ENCODE peak calls at places on chromosomes 7 and 10, in four cellular contexts. One of them, this sample, is unnamed.

GRCh38 chr7:2072798-2073197 is 159.9 kb downstream of the MAD1L1 start:
- DNase-seq in A549: no peak
- DNase-seq in WTC11: no peak
- DNase-seq in K562: no peak
- DNase-seq in this sample: no peak

GRCh38 chr7:90552521-90552920 is 43.6 kb upstream of the CDK14 start:
- DNase-seq in K562: no peak
- DNase-seq in WTC11: no peak
- DNase-seq in A549: no peak
- DNase-seq in this sample: no peak

GRCh38 chr10:68606918-68607317 is 46.8 kb downstream of the TET1 start:
- DNase-seq in WTC11: no peak
- DNase-seq in K562: no peak
- DNase-seq in A549: no peak
- DNase-seq in this sample: no peak

GRCh38 chr7:14332155-14332554 is 342.7 kb upstream of the ETV1 start:
- DNase-seq in WTC11: no peak
- DNase-seq in A549: no peak
- DNase-seq in K562: no peak
- DNase-seq in this sample: no peak

GRCh38 chr7:33722383-33723096 is 182.8 kb upstream of the BMPER start:
- DNase-seq in A549: peak
- DNase-seq in K562: no peak
- DNase-seq in WTC11: no peak
- DNase-seq in this sample: peak

GRCh38 chr7:44318296-44318695 is 7.1 kb downstream of the CAMK2B start:
- DNase-seq in WTC11: no peak
- DNase-seq in A549: no peak
- DNase-seq in K562: no peak
- DNase-seq in this sample: no peak

GRCh38 chr7:126401918-126402317 is 850.8 kb downstream of the GRM8 start:
- DNase-seq in WTC11: no peak
- DNase-seq in K562: no peak
- DNase-seq in A549: no peak
- DNase-seq in this sample: no peak

GRCh38 chr10:34236927-34237326 is 578.2 kb downstream of the PARD3 start:
- DNase-seq in WTC11: no peak
- DNase-seq in A549: no peak
- DNase-seq in K562: no peak
- DNase-seq in this sample: no peak

GRCh38 chr7:149736478-149737360 is 36.7 kb downstream of the ZNF467 start:
- DNase-seq in K562: no peak
- DNase-seq in A549: no peak
- DNase-seq in WTC11: no peak
- DNase-seq in this sample: no peak

GRCh38 chr10:90621577-90621976 is 236.3 kb downstream of the HTR7 start:
- DNase-seq in K562: no peak
- DNase-seq in A549: no peak
- DNase-seq in WTC11: peak
- DNase-seq in this sample: no peak

GRCh38 chr7:48038815-48039496 is 3.6 kb downstream of the C7orf57 start:
- DNase-seq in WTC11: no peak
- DNase-seq in K562: no peak
- DNase-seq in A549: no peak
- DNase-seq in this sample: no peak

GRCh38 chr10:127920319-127921074 is 13.6 kb downstream of the PTPRE start:
- DNase-seq in WTC11: no peak
- DNase-seq in K562: no peak
- DNase-seq in A549: no peak
- DNase-seq in this sample: no peak

GRCh38 chr10:91944880-91945630 is 21.5 kb downstream of the BTAF1 start:
- DNase-seq in WTC11: no peak
- DNase-seq in A549: no peak
- DNase-seq in K562: no peak
- DNase-seq in this sample: no peak

GRCh38 chr10:43136995-43137700 is 1.1 kb upstream of the CSGALNACT2 start:
- DNase-seq in A549: no peak
- DNase-seq in K562: no peak
- DNase-seq in WTC11: no peak
- DNase-seq in this sample: no peak

GRCh38 chr10:50594012-50594411 is 29.7 kb downstream of the SGMS1 start:
- DNase-seq in WTC11: no peak
- DNase-seq in A549: no peak
- DNase-seq in K562: no peak
- DNase-seq in this sample: no peak

GRCh38 chr7:15557186-15557585 is 4.6 kb downstream of the AGMO start:
- DNase-seq in K562: no peak
- DNase-seq in A549: peak
- DNase-seq in WTC11: no peak
- DNase-seq in this sample: no peak

GRCh38 chr7:115679976-115680375 is 350.6 kb downstream of the TFEC start:
- DNase-seq in K562: no peak
- DNase-seq in A549: no peak
- DNase-seq in WTC11: peak
- DNase-seq in this sample: peak

GRCh38 chr7:100612730-100613446 is 548 bp downstream of the MOSPD3 start:
- DNase-seq in WTC11: peak
- DNase-seq in A549: no peak
- DNase-seq in K562: peak
- DNase-seq in this sample: peak

GRCh38 chr10:89346264-89346971 is 18.6 kb downstream of the IFIT3 start:
- DNase-seq in K562: no peak
- DNase-seq in A549: no peak
- DNase-seq in WTC11: no peak
- DNase-seq in this sample: peak

GRCh38 chr10:64159910-64160872 is 639.0 kb downstream of the REEP3 start:
- DNase-seq in WTC11: no peak
- DNase-seq in K562: no peak
- DNase-seq in A549: no peak
- DNase-seq in this sample: no peak

GRCh38 chr10:132486539-132487121 is 51.0 kb upstream of the INPP5A start:
- DNase-seq in WTC11: peak
- DNase-seq in K562: no peak
- DNase-seq in A549: no peak
- DNase-seq in this sample: no peak

GRCh38 chr10:110311357-110311949 is 6.7 kb upstream of the SMNDC1 start:
- DNase-seq in A549: peak
- DNase-seq in K562: no peak
- DNase-seq in WTC11: peak
- DNase-seq in this sample: peak

GRCh38 chr7:120273476-120273975 is 551 bp downstream of the KCND2 start:
- DNase-seq in K562: no peak
- DNase-seq in WTC11: peak
- DNase-seq in A549: no peak
- DNase-seq in this sample: peak

GRCh38 chr10:101032637-101033201 is 1.7 kb downstream of the SFXN3 start:
- DNase-seq in K562: no peak
- DNase-seq in WTC11: no peak
- DNase-seq in A549: peak
- DNase-seq in this sample: peak

GRCh38 chr10:62166331-62167154 is 102.1 kb downstream of the RTKN2 start:
- DNase-seq in K562: no peak
- DNase-seq in A549: no peak
- DNase-seq in WTC11: no peak
- DNase-seq in this sample: no peak

GRCh38 chr7:116924741-116925140 is 28.6 kb upstream of the ST7 start:
- DNase-seq in A549: no peak
- DNase-seq in WTC11: no peak
- DNase-seq in K562: no peak
- DNase-seq in this sample: no peak

GRCh38 chr10:124296121-124296812 is 122.5 kb downstream of the OAT start:
- DNase-seq in WTC11: peak
- DNase-seq in A549: no peak
- DNase-seq in K562: no peak
- DNase-seq in this sample: no peak

GRCh38 chr7:87328281-87328680 is 17.2 kb upstream of the CROT start:
- DNase-seq in WTC11: no peak
- DNase-seq in A549: no peak
- DNase-seq in K562: no peak
- DNase-seq in this sample: no peak

GRCh38 chr10:112471878-112472487 is 25.0 kb downstream of the VTI1A start:
- DNase-seq in A549: peak
- DNase-seq in K562: peak
- DNase-seq in WTC11: no peak
- DNase-seq in this sample: peak

GRCh38 chr7:49848211-49848841 is 74.9 kb downstream of the VWC2 start:
- DNase-seq in K562: no peak
- DNase-seq in WTC11: no peak
- DNase-seq in A549: no peak
- DNase-seq in this sample: no peak

GRCh38 chr7:49855281-49855980 is 82.0 kb downstream of the VWC2 start:
- DNase-seq in WTC11: peak
- DNase-seq in A549: no peak
- DNase-seq in K562: no peak
- DNase-seq in this sample: no peak

GRCh38 chr7:49850921-49851613 is 77.6 kb downstream of the VWC2 start:
- DNase-seq in WTC11: peak
- DNase-seq in K562: no peak
- DNase-seq in A549: no peak
- DNase-seq in this sample: no peak

DNA sequence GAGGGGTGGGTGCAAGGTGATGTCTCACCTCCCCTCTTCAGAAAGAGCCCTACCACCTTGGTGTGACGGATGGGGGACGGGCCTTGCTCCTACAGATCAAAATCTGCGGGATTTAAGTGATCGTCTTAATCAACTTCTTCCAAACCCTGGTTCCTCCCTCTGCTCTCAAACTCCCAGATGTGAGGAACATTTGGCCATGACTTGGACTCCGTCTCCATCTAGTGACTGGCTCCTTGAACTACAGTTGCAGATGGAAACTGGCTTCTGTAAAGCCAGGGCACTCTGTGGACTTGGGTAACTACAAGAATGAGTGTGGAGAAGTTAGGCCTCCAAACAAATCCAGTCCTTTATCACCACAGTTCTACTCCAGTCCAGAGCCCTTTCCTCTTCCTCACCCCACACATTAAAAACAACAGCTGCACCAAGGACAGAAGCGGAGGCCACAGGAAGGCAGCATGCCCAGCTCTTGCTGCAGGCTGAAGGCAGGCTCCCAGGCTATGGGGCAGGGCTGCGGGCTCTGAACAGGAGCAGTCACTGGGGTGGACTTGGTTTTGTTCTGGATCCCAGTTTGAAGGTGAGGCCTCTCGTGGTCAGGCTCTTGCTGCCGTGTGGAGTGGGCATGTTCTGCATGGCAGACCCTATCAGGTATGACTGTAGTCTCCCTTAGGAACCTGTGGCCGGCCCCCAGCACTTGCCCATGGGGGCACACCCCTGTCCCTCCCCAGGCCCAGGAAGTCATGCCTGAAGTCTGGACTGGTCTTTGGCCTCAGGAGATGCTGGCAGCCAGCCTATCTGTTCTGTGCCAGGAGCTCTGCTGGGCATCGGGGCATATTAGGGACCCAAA is 79.4 kb downstream of the VWC2 start:
- DNase-seq in WTC11: peak
- DNase-seq in A549: peak
- DNase-seq in K562: peak
- DNase-seq in this sample: peak
- TF ChIP-seq HMGXB4 in WTC11: no peak
- TF ChIP-seq HMGXB4 in A549: no peak
- TF ChIP-seq HMGXB4 in K562: no peak
- TF ChIP-seq HMGXB4 in this sample: no peak

GRCh38 chr10:119207367-119207668 is at the start of gene GRK5:
- DNase-seq in A549: peak
- DNase-seq in WTC11: peak
- DNase-seq in K562: peak
- DNase-seq in this sample: peak
- TF ChIP-seq HMGXB4 in A549: no peak
- TF ChIP-seq HMGXB4 in WTC11: no peak
- TF ChIP-seq HMGXB4 in K562: no peak
- TF ChIP-seq HMGXB4 in this sample: no peak

GRCh38 chr7:156450473-156450872 is 190.1 kb upstream of the RNF32 start:
- DNase-seq in WTC11: no peak
- DNase-seq in K562: no peak
- DNase-seq in A549: no peak
- DNase-seq in this sample: no peak
- TF ChIP-seq HMGXB4 in WTC11: no peak
- TF ChIP-seq HMGXB4 in K562: no peak
- TF ChIP-seq HMGXB4 in A549: no peak
- TF ChIP-seq HMGXB4 in this sample: no peak

GRCh38 chr10:44966129-44966815 is 6.7 kb downstream of the RASSF4 start:
- DNase-seq in K562: no peak
- DNase-seq in A549: no peak
- DNase-seq in WTC11: no peak
- DNase-seq in this sample: peak
- TF ChIP-seq HMGXB4 in K562: no peak
- TF ChIP-seq HMGXB4 in A549: no peak
- TF ChIP-seq HMGXB4 in WTC11: no peak
- TF ChIP-seq HMGXB4 in this sample: no peak

DNA sequence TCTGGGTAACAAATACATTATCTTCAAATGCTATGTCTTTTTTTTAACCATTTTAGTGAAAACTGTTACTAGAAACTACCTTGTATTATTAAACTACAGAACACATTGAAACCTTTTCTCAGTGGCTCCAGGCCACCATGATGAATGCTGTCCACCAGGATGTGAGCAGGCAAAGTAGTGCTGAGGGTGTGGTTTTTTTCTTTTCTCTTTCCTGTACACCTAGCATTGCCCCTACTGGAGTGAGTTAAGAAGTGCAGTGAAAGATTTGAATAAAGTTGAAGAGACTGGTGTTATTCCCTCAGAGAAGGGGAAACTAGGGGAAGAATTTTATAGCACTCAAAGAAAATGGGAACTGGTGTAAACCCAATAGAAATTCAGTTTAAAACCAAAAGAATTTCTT is 120.0 kb upstream of the SAMD8 start:
- DNase-seq in WTC11: no peak
- DNase-seq in K562: peak
- DNase-seq in A549: peak
- DNase-seq in this sample: peak
- TF ChIP-seq HMGXB4 in WTC11: no peak
- TF ChIP-seq HMGXB4 in K562: no peak
- TF ChIP-seq HMGXB4 in A549: no peak
- TF ChIP-seq HMGXB4 in this sample: no peak

DNA sequence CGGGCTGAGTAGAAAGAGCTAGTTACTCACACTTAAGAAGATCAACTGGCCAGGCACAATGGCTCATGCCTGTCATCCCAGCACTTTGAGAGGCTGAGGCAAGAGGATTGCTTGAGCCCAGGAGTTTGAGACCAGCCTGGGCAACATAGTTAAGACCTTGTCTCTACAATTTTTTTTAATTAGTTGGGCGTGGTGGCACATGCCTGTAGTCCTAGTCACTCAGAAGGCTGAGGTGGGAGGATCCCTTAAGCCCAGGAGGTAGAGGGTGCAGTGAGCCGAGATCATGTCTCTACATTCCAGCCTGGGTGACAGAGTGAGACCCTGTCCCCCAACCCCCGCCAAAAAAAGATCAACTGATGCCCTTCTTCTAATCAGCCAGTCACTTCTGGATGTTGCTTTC is 74.6 kb upstream of the ATP6V0A4 start:
- DNase-seq in WTC11: no peak
- DNase-seq in K562: no peak
- DNase-seq in A549: no peak
- DNase-seq in this sample: no peak
- TF ChIP-seq HMGXB4 in WTC11: no peak
- TF ChIP-seq HMGXB4 in K562: no peak
- TF ChIP-seq HMGXB4 in A549: no peak
- TF ChIP-seq HMGXB4 in this sample: no peak

This sample was measured in HepG2.